ENCODE peak calls at places on chromosome 12, in five cellular contexts. E is CD8-positive, alpha-beta T cell; U is AG04450; G is psoas muscle; O is left ventricle myocardium inferior. X is an unnamed sample.
A peak's percentile ranks its signal among the peaks of the same experiment; 100 is the strongest.

GRCh38 chr12:42469355-42470006 is 120.1 kb downstream of the PRICKLE1 start:
- DNase-seq in E (no peak), U (no peak), G (no peak), O (no peak), X (no peak)

GRCh38 chr12:90484130-90484529 is 470.8 kb downstream of the CCER1 start:
- DNase-seq in E (no peak), U (no peak), G (no peak), O (no peak), X (no peak)

GRCh38 chr12:72742560-72742959 is 470.4 kb downstream of the TRHDE start:
- DNase-seq in E (no peak), U (no peak), G (no peak), O (no peak), X (no peak)

GRCh38 chr12:127230843-127231260 is 1036.1 kb upstream of the TMEM132C start:
- DNase-seq in E (no peak), U (peak; percentile 83), G (no peak), O (no peak), X (no peak)

GRCh38 chr12:72679147-72679757 is 407.1 kb downstream of the TRHDE start:
- DNase-seq in E (no peak), U (no peak), G (no peak), O (no peak), X (no peak)

GRCh38 chr12:89206375-89206774 is 145.9 kb downstream of the DUSP6 start:
- DNase-seq in E (no peak), U (no peak), G (no peak), O (no peak), X (no peak)

GRCh38 chr12:466762-467161 is 7.0 kb downstream of the B4GALNT3 start:
- DNase-seq in E (no peak), U (no peak), G (no peak), O (no peak), X (no peak)

GRCh38 chr12:93466625-93467350 is 526 bp upstream of the MRPL42 start:
- DNase-seq in E (no peak), U (no peak), G (no peak), O (no peak), X (no peak)

GRCh38 chr12:10759657-10760056 is 36.5 kb upstream of the YBX3 start:
- DNase-seq in E (no peak), U (no peak), G (no peak), O (no peak), X (no peak)

GRCh38 chr12:59716049-59716448 is 120.2 kb downstream of the SLC16A7 start:
- DNase-seq in E (no peak), U (no peak), G (no peak), O (no peak), X (no peak)

GRCh38 chr12:131808744-131809371 is 19.3 kb upstream of the MMP17 start:
- DNase-seq in E (no peak), U (no peak), G (peak; percentile 77), O (peak; percentile 52), X (no peak)

GRCh38 chr12:82176761-82177490 is 181.3 kb downstream of the CCDC59 start:
- DNase-seq in E (no peak), U (no peak), G (no peak), O (no peak), X (no peak)

GRCh38 chr12:105839629-105840127 is 299.1 kb downstream of the NUAK1 start:
- DNase-seq in E (no peak), U (no peak), G (no peak), O (no peak), X (no peak)

GRCh38 chr12:124588689-124589318 is 21.4 kb upstream of the NCOR2 start:
- DNase-seq in E (peak; percentile 53), U (no peak), G (no peak), O (peak; percentile 66), X (no peak)

GRCh38 chr12:57836442-57837375 is 9.8 kb downstream of the CTDSP2 start:
- DNase-seq in E (peak; percentile 47), U (peak; percentile 46), G (peak; percentile 86), O (peak; percentile 87), X (peak; percentile 85)

GRCh38 chr12:92210062-92210461 is 64.4 kb upstream of the BTG1 start:
- DNase-seq in E (no peak), U (no peak), G (no peak), O (no peak), X (no peak)

GRCh38 chr12:4353785-4354208 is 25.7 kb downstream of the FGF23 start:
- DNase-seq in E (peak; percentile 78), U (no peak), G (no peak), O (no peak), X (no peak)

GRCh38 chr12:59626382-59626781 is 30.6 kb downstream of the SLC16A7 start:
- DNase-seq in E (no peak), U (no peak), G (no peak), O (no peak), X (no peak)

GRCh38 chr12:74317078-74317581 is 220.5 kb upstream of the ATXN7L3B start:
- DNase-seq in E (no peak), U (no peak), G (peak; percentile 36), O (peak; percentile 28), X (no peak)
- TF ChIP-seq CTCF in E (no peak), U (peak; percentile 23), G (no peak), O (peak; percentile 51), X (no peak)

GRCh38 chr12:32455607-32456063 is 56.3 kb downstream of the FGD4 start:
- DNase-seq in E (no peak), U (peak; percentile 33), G (no peak), O (no peak), X (no peak)
- H3K27ac ChIP-seq in E (no peak overlapping the region), U (no peak overlapping the region), G (peak overlapping the region; percentile 57), O (peak overlapping the region; percentile 79), X (no peak overlapping the region)

GRCh38 chr12:8603858-8604257 is 8.8 kb downstream of the AICDA start:
- DNase-seq in E (no peak), U (no peak), G (no peak), O (no peak), X (no peak)
- TF ChIP-seq CTCF in E (no peak), U (no peak), G (no peak), O (no peak), X (peak; percentile 27)

DNA sequence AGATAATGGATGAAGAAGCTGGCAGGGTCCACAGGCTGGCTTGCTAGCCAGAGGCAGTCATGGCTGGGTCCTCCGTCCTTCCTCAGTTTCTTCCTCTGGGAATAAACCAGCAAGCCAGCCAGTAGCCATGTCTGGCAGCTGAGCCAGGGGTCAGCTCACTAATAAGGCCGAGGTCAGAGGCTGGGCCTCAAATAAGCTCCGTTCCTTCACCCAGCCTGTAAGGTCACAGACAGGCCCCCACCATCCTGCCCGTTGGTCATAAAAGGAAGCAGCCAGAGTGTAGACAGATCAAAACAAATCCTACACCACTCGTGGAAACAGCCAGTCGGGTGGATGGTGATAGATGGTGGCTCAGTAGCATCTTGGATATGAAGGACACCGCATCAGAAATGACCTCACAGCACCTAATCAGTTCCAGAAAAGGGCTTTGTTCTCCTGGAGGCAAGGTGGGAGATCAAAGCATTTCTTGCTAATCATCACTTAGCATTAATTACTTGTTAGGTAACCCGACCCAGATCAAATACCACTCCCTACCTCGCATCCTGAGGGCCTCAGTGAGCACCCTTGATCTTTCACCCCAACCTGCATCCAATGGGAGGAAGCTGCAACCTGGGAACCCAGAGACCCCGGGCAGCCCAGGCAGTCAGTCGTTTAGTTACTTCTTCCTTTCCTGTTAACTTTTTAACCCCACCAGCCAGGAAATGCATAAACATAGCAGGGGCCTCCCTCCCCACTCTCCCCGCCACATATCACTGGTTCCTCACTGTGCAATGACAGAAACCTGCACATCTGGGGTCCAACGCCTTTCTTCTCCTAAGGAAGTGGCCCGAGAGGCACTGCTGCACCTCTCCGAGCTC is 90.2 kb downstream of the KDM2B start:
- DNase-seq in E (no peak), U (no peak), G (no peak), O (no peak), X (no peak)
- H3K27ac ChIP-seq in E (no peak overlapping the region), U (no peak overlapping the region), G (no peak overlapping the region), O (no peak overlapping the region), X (no peak overlapping the region)

DNA sequence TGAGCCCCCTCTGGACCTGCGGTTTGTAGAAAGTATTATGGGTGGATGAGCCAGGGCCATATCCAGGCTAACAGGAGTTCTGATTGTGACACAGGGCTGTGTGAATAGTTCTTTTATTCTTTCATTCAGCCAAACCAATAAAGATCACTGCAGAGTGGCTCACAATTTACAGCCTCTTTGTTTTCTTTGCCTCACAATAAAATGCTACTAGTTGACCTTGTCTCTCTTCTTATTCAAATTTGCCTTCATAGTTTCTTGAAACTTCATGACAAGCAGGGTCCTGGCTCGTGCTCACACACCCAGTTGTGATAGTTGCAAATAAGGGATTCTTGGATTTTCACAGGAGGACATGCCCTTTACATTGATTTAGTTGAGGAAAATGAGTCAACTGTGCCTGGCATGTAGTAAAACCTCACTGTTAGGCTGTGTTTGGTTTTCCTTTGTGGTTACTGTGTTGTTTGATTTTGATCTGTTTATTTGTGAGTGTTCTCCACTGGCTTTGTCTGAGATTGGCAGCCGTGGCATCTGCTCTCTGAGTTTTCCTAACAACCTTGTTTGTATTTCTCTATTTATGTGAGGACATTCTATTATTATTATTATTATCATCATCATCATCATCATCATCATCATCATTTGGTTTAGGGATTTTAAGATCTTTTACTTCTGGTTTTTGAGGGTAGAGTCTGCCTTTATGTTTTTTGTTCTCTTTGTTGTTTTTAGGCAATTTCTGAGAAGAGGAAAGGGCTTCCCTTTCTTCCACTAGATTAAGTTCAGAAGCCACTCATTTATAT is 2.7 kb upstream of the KRT6B start:
- DNase-seq in E (no peak), U (no peak), G (no peak), O (no peak), X (no peak)
- TF ChIP-seq CTCF in E (no peak), U (no peak), G (no peak), O (no peak), X (no peak)

GRCh38 chr12:120194534-120195395 is at the start of gene GCN1:
- DNase-seq in E (peak; percentile 84), U (peak; percentile 36), G (peak; percentile 94), O (peak; percentile 86), X (peak; percentile 90)

GRCh38 chr12:120199025-120199424 is 1.9 kb downstream of the RPLP0 start:
- DNase-seq in E (no peak), U (no peak), G (no peak), O (no peak), X (no peak)

GRCh38 chr12:120194226-120194533 is 335 bp downstream of the GCN1 start:
- DNase-seq in E (no peak), U (no peak), G (peak; percentile 64), O (no peak), X (no peak)

GRCh38 chr12:120197542-120197887 is 3.0 kb upstream of the GCN1 start:
- DNase-seq in E (no peak), U (no peak), G (no peak), O (no peak), X (no peak)

GRCh38 chr12:120196363-120196762 is 1.8 kb upstream of the GCN1 start:
- DNase-seq in E (no peak), U (no peak), G (no peak), O (no peak), X (no peak)
- H3K27ac ChIP-seq in E (no peak overlapping the region), U (peak overlapping the region; percentile 39), G (peak overlapping the region; percentile 91), O (no peak overlapping the region), X (no peak overlapping the region)

X was measured in ascending aorta.